ENCODE peak calls at places on chromosomes 12 and 14, in four cellular contexts. One of them, this sample, is unnamed.
A peak's percentile ranks its signal among the peaks of the same experiment; 100 is the strongest.

GRCh38 chr14:38409081-38409705 is 153.3 kb upstream of the CLEC14A start:
- DNase-seq in ureter: no peak
- DNase-seq in activated effector memory CD4-positive, alpha-beta T cell treated with Interleukin-2 at 50 U/mL for 16 hours: no peak
- DNase-seq in neural crest cell: no peak
- DNase-seq in this sample: no peak

GRCh38 chr14:57833304-57833703 is 32.6 kb downstream of the SLC35F4 start:
- DNase-seq in neural crest cell: no peak
- DNase-seq in activated effector memory CD4-positive, alpha-beta T cell treated with Interleukin-2 at 50 U/mL for 16 hours: no peak
- DNase-seq in ureter: no peak
- DNase-seq in this sample: no peak

GRCh38 chr12:118327381-118327780 is 45.3 kb downstream of the TAOK3 start:
- DNase-seq in neural crest cell: no peak
- DNase-seq in activated effector memory CD4-positive, alpha-beta T cell treated with Interleukin-2 at 50 U/mL for 16 hours: no peak
- DNase-seq in ureter: no peak
- DNase-seq in this sample: no peak

GRCh38 chr14:30005114-30005698 is 77.6 kb upstream of the PRKD1 start:
- DNase-seq in activated effector memory CD4-positive, alpha-beta T cell treated with Interleukin-2 at 50 U/mL for 16 hours: no peak
- DNase-seq in ureter: no peak
- DNase-seq in neural crest cell: no peak
- DNase-seq in this sample: no peak

GRCh38 chr14:52683985-52684520 is 11.3 kb downstream of the ERO1A start:
- DNase-seq in ureter: no peak
- DNase-seq in activated effector memory CD4-positive, alpha-beta T cell treated with Interleukin-2 at 50 U/mL for 16 hours: no peak
- DNase-seq in neural crest cell: no peak
- DNase-seq in this sample: no peak

GRCh38 chr14:103656758-103657133 is 27.7 kb downstream of the KLC1 start:
- DNase-seq in activated effector memory CD4-positive, alpha-beta T cell treated with Interleukin-2 at 50 U/mL for 16 hours: no peak
- DNase-seq in ureter: no peak
- DNase-seq in neural crest cell: no peak
- DNase-seq in this sample: no peak

GRCh38 chr12:102702447-102703114 is 214.5 kb downstream of the PAH start:
- DNase-seq in activated effector memory CD4-positive, alpha-beta T cell treated with Interleukin-2 at 50 U/mL for 16 hours: no peak
- DNase-seq in neural crest cell: peak; percentile 34
- DNase-seq in ureter: peak; percentile 46
- DNase-seq in this sample: peak; percentile 9

GRCh38 chr12:111450676-111451075 is 45.0 kb downstream of the SH2B3 start:
- DNase-seq in ureter: peak; percentile 39
- DNase-seq in activated effector memory CD4-positive, alpha-beta T cell treated with Interleukin-2 at 50 U/mL for 16 hours: no peak
- DNase-seq in neural crest cell: no peak
- DNase-seq in this sample: no peak

GRCh38 chr14:104265918-104266642 is 127.7 kb downstream of the KIF26A start:
- DNase-seq in neural crest cell: no peak
- DNase-seq in activated effector memory CD4-positive, alpha-beta T cell treated with Interleukin-2 at 50 U/mL for 16 hours: no peak
- DNase-seq in ureter: no peak
- DNase-seq in this sample: no peak

GRCh38 chr12:64633940-64634337 is 23.6 kb downstream of the RASSF3 start:
- DNase-seq in ureter: no peak
- DNase-seq in activated effector memory CD4-positive, alpha-beta T cell treated with Interleukin-2 at 50 U/mL for 16 hours: no peak
- DNase-seq in neural crest cell: no peak
- DNase-seq in this sample: no peak

GRCh38 chr12:68514807-68515411 is 95.8 kb upstream of the RAP1B start:
- DNase-seq in activated effector memory CD4-positive, alpha-beta T cell treated with Interleukin-2 at 50 U/mL for 16 hours: no peak
- DNase-seq in ureter: no peak
- DNase-seq in neural crest cell: no peak
- DNase-seq in this sample: no peak

GRCh38 chr14:72439707-72440106 is 454.2 kb downstream of the DPF3 start:
- DNase-seq in ureter: no peak
- DNase-seq in neural crest cell: no peak
- DNase-seq in activated effector memory CD4-positive, alpha-beta T cell treated with Interleukin-2 at 50 U/mL for 16 hours: no peak
- DNase-seq in this sample: peak; percentile 55

GRCh38 chr12:21828779-21829178 is 54.3 kb upstream of the KCNJ8 start:
- DNase-seq in ureter: no peak
- DNase-seq in activated effector memory CD4-positive, alpha-beta T cell treated with Interleukin-2 at 50 U/mL for 16 hours: no peak
- DNase-seq in neural crest cell: no peak
- DNase-seq in this sample: no peak